ENCODE peak calls at places on chromosomes 7 and 10, in five cellular contexts. S is right lobe of liver, Y is heart right ventricle, U is hepatocyte, H is endothelial cell of umbilical vein. C is an unnamed sample. For H3K36me3 and H3K4me1, the result is how much of the 10 kb centered on the place peaks cover.

GRCh38 chr7:15015545-15016314 is 113.2 kb upstream of the DGKB start:
- DNase-seq in S (no peak), Y (peak), U (peak), H (peak), C (peak)

GRCh38 chr10:71285180-71285545 is 33.9 kb upstream of the SLC29A3 start:
- DNase-seq in S (peak), Y (no peak), U (peak), H (peak), C (peak)

GRCh38 chr7:100585511-100586265 is at the start of gene LRCH4:
- DNase-seq in S (peak), Y (no peak), U (peak), H (no peak), C (peak)

GRCh38 chr7:139777304-139777890 is 401 bp downstream of the HIPK2 start:
- DNase-seq in S (peak), Y (no peak), U (peak), H (no peak), C (peak)

GRCh38 chr10:34575882-34576281 is 239.2 kb downstream of the PARD3 start:
- DNase-seq in S (no peak), Y (no peak), U (no peak), H (no peak), C (no peak)

GRCh38 chr7:101155303-101155702 is 1.0 kb downstream of the AP1S1 start:
- DNase-seq in S (no peak), Y (no peak), U (no peak), H (no peak), C (no peak)

GRCh38 chr10:70652761-70653657 is 19.3 kb upstream of the ADAMTS14 start:
- DNase-seq in S (no peak), Y (peak), U (peak), H (no peak), C (no peak)

GRCh38 chr10:3452234-3452633 is 279.7 kb upstream of the PITRM1 start:
- DNase-seq in S (no peak), Y (peak), U (peak), H (peak), C (no peak)

GRCh38 chr7:99272476-99273045 is at the start of gene MYH16:
- DNase-seq in S (no peak), Y (no peak), U (no peak), H (no peak), C (no peak)

GRCh38 chr7:80247144-80247543 is 112.5 kb downstream of the GNAI1 start:
- DNase-seq in S (no peak), Y (no peak), U (no peak), H (no peak), C (no peak)

GRCh38 chr7:21448974-21449373 is 21.1 kb downstream of the SP4 start:
- DNase-seq in S (no peak), Y (no peak), U (no peak), H (no peak), C (no peak)

GRCh38 chr10:70879244-70879643 is 9.1 kb downstream of the PCBD1 start:
- DNase-seq in S (no peak), Y (no peak), U (no peak), H (no peak), C (peak)

GRCh38 chr7:135539629-135540028 is 18.1 kb upstream of the NUP205 start:
- DNase-seq in S (no peak), Y (no peak), U (no peak), H (no peak), C (no peak)

GRCh38 chr7:6228363-6228762 is 44.1 kb downstream of the CYTH3 start:
- DNase-seq in S (no peak), Y (peak), U (no peak), H (peak), C (no peak)

GRCh38 chr7:28166982-28167715 is 13.4 kb downstream of the JAZF1 start:
- DNase-seq in S (no peak), Y (no peak), U (no peak), H (no peak), C (no peak)

GRCh38 chr7:146503844-146504243 is 387.2 kb downstream of the CNTNAP2 start:
- DNase-seq in S (no peak), Y (no peak), U (no peak), H (no peak), C (no peak)

GRCh38 chr10:116417821-116418220 is 9.8 kb upstream of the PNLIPRP3 start:
- DNase-seq in S (no peak), Y (no peak), U (no peak), H (no peak), C (no peak)

DNA sequence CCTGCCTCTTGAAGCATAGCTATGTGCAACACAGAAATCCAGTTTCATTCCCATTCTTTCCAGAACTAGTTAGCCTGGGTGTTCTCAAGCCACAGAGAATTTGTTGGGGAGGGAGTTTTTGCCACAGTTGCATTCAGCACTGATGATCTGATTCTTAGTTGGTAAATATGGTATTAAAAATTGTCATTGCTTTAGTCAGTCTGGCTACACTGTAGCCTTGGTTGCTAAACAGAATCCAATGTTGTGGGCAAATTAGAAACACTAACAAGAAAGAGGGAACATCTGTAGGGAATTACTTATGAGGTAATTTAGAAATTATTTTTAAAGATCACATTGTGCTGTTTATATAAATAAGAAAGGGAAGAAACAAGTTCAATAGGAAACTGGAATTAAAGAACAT is 57.0 kb upstream of the CC2D2B start:
- DNase-seq in S (no peak), Y (no peak), U (no peak), H (no peak), C (no peak)
- H3K36me3 ChIP-seq in S (under half), Y (under half), U (under half), H (under half), C (under half)

GRCh38 chr7:20200361-20200760 is 16.8 kb downstream of the MACC1 start:
- DNase-seq in S (no peak), Y (no peak), U (no peak), H (peak), C (no peak)
- H3K4me1 ChIP-seq in S (under half), Y (under half), U (under half), H (under half), C (under half)

DNA sequence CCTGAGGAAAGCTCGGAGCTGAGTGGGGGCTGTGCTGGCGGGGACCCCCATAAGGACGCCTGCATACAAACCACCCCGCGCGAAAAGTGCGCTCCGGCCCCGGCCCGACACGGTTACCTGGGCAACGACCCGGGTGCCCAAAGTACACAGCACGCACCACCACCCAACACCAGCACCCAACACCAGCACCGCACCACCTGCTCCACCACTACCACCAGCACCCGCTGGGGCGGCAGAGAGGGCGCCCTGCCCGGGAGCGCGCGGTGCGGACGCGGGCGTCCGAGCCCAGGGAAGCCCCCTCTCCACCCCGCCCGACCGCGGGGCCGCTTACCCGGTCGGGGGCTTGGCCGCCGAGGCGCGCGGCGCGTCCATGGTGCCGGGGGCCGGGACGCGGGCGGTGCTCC is 345 bp downstream of the COBL start:
- DNase-seq in S (peak), Y (no peak), U (peak), H (no peak), C (peak)
- TF ChIP-seq CTCF in S (no peak), Y (no peak), U (no peak), H (no peak), C (no peak)

GRCh38 chr10:43401627-43402026 is 7.4 kb downstream of the HNRNPF start:
- DNase-seq in S (no peak), Y (no peak), U (no peak), H (peak), C (no peak)

GRCh38 chr10:43402176-43402575 is 6.8 kb downstream of the HNRNPF start:
- DNase-seq in S (no peak), Y (no peak), U (no peak), H (peak), C (no peak)

GRCh38 chr10:43404675-43405221 is 4.2 kb downstream of the HNRNPF start:
- DNase-seq in S (no peak), Y (no peak), U (no peak), H (no peak), C (no peak)

GRCh38 chr10:43403911-43404674 is 4.9 kb downstream of the HNRNPF start:
- DNase-seq in S (no peak), Y (no peak), U (no peak), H (no peak), C (no peak)

GRCh38 chr10:43402880-43403452 is 6.0 kb downstream of the HNRNPF start:
- DNase-seq in S (no peak), Y (no peak), U (no peak), H (no peak), C (no peak)
- H3K36me3 ChIP-seq in S (under half), Y (under half), U (under half), H (under half), C (under half)

DNA sequence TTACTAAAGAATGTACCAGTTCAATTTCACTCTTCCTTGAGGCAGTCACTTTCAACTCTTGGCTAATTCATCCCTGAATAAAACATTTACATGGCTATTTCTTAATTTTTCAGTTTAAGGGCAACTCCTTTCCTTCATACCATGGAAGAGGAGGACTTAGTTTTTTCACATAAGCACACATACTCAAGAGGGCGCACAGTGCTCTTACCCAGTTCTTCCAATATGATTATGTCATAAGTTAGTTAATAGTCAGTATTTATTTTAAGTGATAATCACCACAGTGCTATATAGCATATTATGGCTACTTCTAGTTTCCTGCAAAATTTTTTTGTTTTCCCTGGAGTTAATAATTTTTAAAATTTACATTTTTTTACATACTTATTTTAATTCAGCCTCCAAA is 58.6 kb downstream of the SND1 start:
- DNase-seq in S (no peak), Y (no peak), U (no peak), H (no peak), C (no peak)
- H3K4me1 ChIP-seq in S (under half), Y (under half), U (under half), H (under half), C (under half)

DNA sequence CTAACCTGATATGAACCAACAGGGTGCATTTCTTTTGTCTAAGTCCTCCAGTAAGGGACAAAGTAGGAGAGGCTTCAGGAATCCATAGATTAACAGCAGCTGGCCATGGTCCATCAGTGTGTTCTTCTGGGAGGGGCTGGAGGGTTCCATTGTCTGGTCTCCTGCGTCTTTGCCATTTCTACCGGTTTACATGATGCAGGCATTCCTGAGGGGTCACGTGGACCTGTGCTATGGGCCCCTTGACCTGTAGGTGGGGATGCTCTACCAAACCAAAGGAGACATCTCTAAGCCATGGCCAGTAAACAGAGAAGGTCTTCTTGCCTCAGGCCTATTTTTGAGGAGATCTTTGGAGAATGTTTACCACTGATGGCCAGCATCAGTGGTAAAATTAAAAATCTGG is 28.7 kb upstream of the HABP2 start:
- DNase-seq in S (peak), Y (no peak), U (no peak), H (no peak), C (no peak)
- TF ChIP-seq CTCF in S (peak), Y (no peak), U (peak), H (no peak), C (no peak)

GRCh38 chr7:55203300-55203699 is 161.8 kb upstream of the LANCL2 start:
- DNase-seq in S (no peak), Y (no peak), U (no peak), H (no peak), C (no peak)
- H3K36me3 ChIP-seq in S (half or more), Y (half or more), U (under half), H (under half), C (half or more)

GRCh38 chr10:6067457-6067856 is 5.3 kb upstream of the IL2RA start:
- DNase-seq in S (no peak), Y (no peak), U (no peak), H (no peak), C (no peak)
- H3K4me1 ChIP-seq in S (under half), Y (under half), U (under half), H (under half), C (under half)

GRCh38 chr10:122931088-122931958 is 20.9 kb downstream of the FAM24A start:
- DNase-seq in S (no peak), Y (no peak), U (no peak), H (no peak), C (no peak)

GRCh38 chr10:122930140-122930539 is 19.7 kb downstream of the FAM24A start:
- DNase-seq in S (no peak), Y (no peak), U (no peak), H (no peak), C (no peak)
- TF ChIP-seq CTCF in S (no peak), Y (no peak), U (no peak), H (no peak), C (no peak)

C was measured in thyroid gland.